ENCODE peak calls at places on chromosomes 11 and 22, in four cellular contexts. L is Peyer's patch, W is endodermal cell, G is mammary epithelial cell. H is an unnamed sample.
A peak's percentile ranks its signal among the peaks of the same experiment; 100 is the strongest.

GRCh38 chr11:106495046-106495445 is 417.6 kb downstream of the AASDHPPT start:
- DNase-seq in G (peak; percentile 44), W (no peak), L (no peak), H (no peak)

GRCh38 chr11:124152770-124153407 is 30.3 kb upstream of the OR10D3 start:
- DNase-seq in W (no peak), G (no peak), L (no peak), H (no peak)

GRCh38 chr11:80860632-80861031 is 1419.8 kb upstream of the TENM4 start:
- DNase-seq in L (no peak), G (peak; percentile 61), W (no peak), H (no peak)

GRCh38 chr11:73396985-73397384 is 20.8 kb downstream of the RELT start:
- DNase-seq in W (no peak), G (no peak), L (peak; percentile 24), H (no peak)

GRCh38 chr11:18265949-18266348 is at the start of gene SAA1:
- DNase-seq in G (peak; percentile 87), W (no peak), L (no peak), H (no peak)

GRCh38 chr11:1192741-1193325 is 30.0 kb upstream of the MUC5B start:
- DNase-seq in L (peak; percentile 31), W (peak; percentile 23), G (no peak), H (peak; percentile 59)

GRCh38 chr22:36177160-36177559 is 16.6 kb upstream of the APOL3 start:
- DNase-seq in W (peak; percentile 30), G (no peak), L (no peak), H (no peak)

GRCh38 chr11:18720086-18720810 is 5.7 kb downstream of the IGSF22 start:
- DNase-seq in W (no peak), G (peak; percentile 27), L (peak; percentile 25), H (no peak)

GRCh38 chr22:37177221-37177620 is 10.8 kb downstream of the C1QTNF6 start:
- DNase-seq in W (no peak), L (no peak), G (no peak), H (peak; percentile 45)

GRCh38 chr22:45870011-45870410 is 107.0 kb downstream of the WNT7B start:
- DNase-seq in W (no peak), G (no peak), L (no peak), H (no peak)

GRCh38 chr11:70786021-70786665 is 387.8 kb downstream of the CTTN start:
- DNase-seq in W (no peak), G (no peak), L (peak; percentile 75), H (no peak)

GRCh38 chr11:120142072-120142423 is 4.1 kb upstream of the TRIM29 start:
- DNase-seq in G (no peak), L (no peak), W (peak; percentile 65), H (no peak)

GRCh38 chr11:57604289-57605010 is 7.0 kb downstream of the SERPING1 start:
- DNase-seq in W (no peak), G (no peak), L (no peak), H (no peak)

GRCh38 chr11:122748968-122749687 is 89.2 kb upstream of the CRTAM start:
- DNase-seq in W (no peak), G (peak; percentile 90), L (no peak), H (no peak)

GRCh38 chr11:109552376-109552775 is 130.4 kb downstream of the C11orf87 start:
- DNase-seq in L (no peak), G (peak; percentile 57), W (no peak), H (no peak)

GRCh38 chr11:37105456-37105855 is 507.4 kb upstream of the RAG2 start:
- DNase-seq in G (no peak), L (no peak), W (no peak), H (no peak)

GRCh38 chr22:17348464-17349103 is 20.7 kb upstream of the CECR2 start:
- DNase-seq in G (no peak), W (no peak), L (no peak), H (no peak)

DNA sequence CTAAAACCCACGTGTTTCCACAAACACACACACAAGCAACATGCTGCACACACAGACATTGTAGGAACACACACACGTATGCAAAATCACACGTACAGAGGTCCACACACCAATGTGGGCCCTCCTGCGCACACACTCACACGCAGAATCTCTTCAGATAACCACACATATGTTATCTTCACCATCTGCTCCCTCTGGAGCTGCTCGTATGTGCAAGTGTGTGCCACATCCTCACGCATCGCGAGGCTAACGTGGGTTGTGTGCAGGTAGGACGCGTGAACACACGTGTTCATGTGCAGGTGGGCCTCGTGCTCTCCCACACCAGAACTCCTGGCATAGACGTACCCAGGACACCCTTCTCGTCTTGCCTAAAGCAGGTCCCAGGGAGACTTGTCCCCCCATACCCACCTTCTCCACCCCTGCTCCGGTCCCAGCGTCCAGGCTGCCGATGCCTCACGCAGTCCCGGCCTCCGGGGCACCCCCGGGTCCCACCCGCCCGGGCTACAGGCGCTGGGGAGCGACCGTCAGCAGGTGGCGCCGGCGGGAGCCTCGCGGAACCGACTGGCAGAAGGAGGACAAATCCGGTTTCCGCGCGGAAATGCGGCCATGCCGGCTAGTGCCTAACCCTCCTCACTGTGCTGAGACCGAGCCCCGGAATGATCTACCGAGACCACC is 10.3 kb upstream of the IGSF9B start:
- DNase-seq in G (no peak), L (no peak), W (peak; percentile 90), H (no peak)
- H3K4me3 ChIP-seq in G (no peak overlapping the region), L (no peak overlapping the region), W (no peak overlapping the region), H (no peak overlapping the region)

GRCh38 chr11:102664001-102664752 is 39.0 kb upstream of the MMP20 start:
- DNase-seq in W (peak; percentile 78), G (no peak), L (no peak), H (no peak)
- TF ChIP-seq CTCF in W (peak; percentile 74), G (peak; percentile 8), L (no peak), H (no peak)

GRCh38 chr22:50578776-50579310 is 616 bp upstream of the CPT1B start:
- DNase-seq in G (no peak), L (no peak), W (no peak), H (no peak)
- H3K4me3 ChIP-seq in G (no peak overlapping the region), L (no peak overlapping the region), W (no peak overlapping the region), H (no peak overlapping the region)

DNA sequence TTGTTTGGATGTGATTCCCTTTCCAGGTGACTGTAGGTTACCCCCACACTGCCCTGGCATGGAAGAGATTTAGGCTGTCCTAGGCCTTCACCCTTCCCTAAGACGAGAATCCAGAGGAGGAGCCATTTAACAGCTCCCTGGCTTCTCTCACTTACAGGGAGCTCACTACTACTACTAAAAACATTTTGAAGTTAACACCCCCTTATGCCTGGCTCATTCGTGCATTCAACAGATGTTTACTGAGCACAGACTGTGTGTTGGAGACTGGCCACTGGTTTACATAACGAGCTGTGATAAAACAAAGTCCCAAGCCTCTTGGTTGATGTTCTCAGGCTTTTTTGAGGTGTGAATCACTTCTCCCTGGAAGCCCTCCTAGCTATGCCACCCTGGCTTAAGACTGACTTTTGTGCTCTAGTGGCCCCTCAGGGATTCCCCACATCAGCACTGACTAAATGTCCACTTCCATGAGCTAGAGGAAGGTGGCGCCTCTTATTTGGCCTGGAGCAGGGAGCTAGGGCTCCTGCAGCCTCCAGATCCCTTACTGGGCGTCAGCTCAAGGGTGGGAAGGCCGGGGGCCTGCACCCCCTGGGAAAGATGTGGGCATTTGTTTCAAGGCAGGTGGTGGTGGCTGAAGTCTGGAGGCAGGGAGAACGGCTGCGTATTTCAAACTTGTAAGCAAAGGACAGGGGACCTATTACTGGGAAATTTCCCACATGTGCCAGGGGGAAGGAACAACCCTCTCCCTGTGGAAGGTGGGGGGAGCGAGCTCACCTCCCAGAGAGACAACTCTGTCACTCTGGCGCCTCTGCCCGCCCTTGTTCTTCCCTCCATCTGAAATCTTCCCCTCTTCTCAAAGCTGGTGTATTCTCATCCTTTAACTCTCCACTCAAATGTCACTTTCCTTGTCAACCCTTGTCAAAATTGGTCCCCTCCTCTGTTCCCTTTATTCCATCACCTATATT is 19.4 kb upstream of the MALAT1 start:
- DNase-seq in L (no peak), G (peak; percentile 72), W (peak; percentile 88), H (peak; percentile 76)
- TF ChIP-seq CTCF in L (peak; percentile 22), G (peak; percentile 27), W (peak; percentile 64), H (peak; percentile 44)

GRCh38 chr11:66967670-66968425 is 7.3 kb upstream of the C11orf86 start:
- DNase-seq in G (peak; percentile 78), W (no peak), L (peak; percentile 68), H (no peak)

GRCh38 chr11:66971483-66971882 is 3.6 kb upstream of the C11orf86 start:
- DNase-seq in L (no peak), W (no peak), G (peak; percentile 27), H (no peak)

GRCh38 chr11:66969584-66970205 is 5.4 kb upstream of the C11orf86 start:
- DNase-seq in G (no peak), L (no peak), W (no peak), H (no peak)

GRCh38 chr11:66970371-66970807 is 4.7 kb upstream of the C11orf86 start:
- DNase-seq in L (no peak), W (no peak), G (peak; percentile 69), H (no peak)

DNA sequence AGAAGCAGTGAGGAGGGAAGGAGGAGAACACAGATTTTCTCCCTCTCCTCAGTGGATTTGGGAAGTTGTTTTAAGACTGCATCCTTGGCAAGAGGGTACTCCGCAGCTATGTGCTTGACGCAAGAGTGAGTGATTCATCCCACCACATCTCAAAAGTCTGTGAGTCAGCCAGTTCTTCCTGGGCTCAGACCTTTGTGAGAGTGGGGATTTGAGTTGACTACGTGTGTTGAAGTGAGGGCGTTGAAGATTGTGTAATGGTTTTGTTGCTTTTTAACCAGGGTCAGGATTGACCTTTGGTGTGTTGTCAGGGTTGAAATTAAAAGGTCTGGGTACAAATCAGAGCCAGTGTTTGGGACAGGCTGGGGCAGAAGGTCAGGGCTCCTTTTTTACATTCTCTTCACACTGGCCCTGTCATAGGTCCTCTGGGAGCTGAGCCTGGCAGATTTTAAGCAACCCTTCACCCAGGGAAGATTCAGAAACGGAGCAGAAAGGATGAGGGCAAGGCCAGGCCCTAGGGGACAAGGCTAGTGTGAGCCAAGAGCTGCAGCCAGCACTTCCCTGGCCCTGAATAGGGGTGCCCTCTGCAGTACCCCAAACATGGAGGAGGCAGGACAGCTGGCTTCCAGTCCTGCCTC is 4.2 kb upstream of the C11orf86 start:
- DNase-seq in W (no peak), G (peak; percentile 99), L (no peak), H (no peak)
- H3K4me3 ChIP-seq in W (no peak overlapping the region), G (no peak overlapping the region), L (no peak overlapping the region), H (no peak overlapping the region)

GRCh38 chr11:64875369-64876225 is 2.8 kb downstream of the EHD1 start:
- DNase-seq in W (no peak), L (no peak), G (no peak), H (no peak)
- TF ChIP-seq CTCF in W (no peak), L (no peak), G (no peak), H (no peak)

GRCh38 chr11:31725176-31725575 is 85.9 kb downstream of the PAX6 start:
- DNase-seq in G (no peak), L (no peak), W (no peak), H (no peak)
- H3K4me3 ChIP-seq in G (no peak overlapping the region), L (no peak overlapping the region), W (no peak overlapping the region), H (no peak overlapping the region)

GRCh38 chr22:19912236-19912999 is 29.2 kb upstream of the COMT start:
- DNase-seq in G (no peak), W (peak; percentile 69), L (no peak), H (no peak)
- TF ChIP-seq CTCF in G (no peak), W (peak; percentile 56), L (no peak), H (no peak)